ENCODE peak calls at places on chromosomes 5 and 9, in four cellular contexts. A is breast epithelium, T is cardiac muscle cell, Y is left ventricle myocardium inferior. O is an unnamed sample. For H3K36me3, the result is how much of the 10 kb centered on the place peaks cover.

GRCh38 chr5:145072880-145073279 is 762.3 kb downstream of the PRELID2 start:
- DNase-seq in A (no peak), T (peak), Y (no peak), O (no peak)

GRCh38 chr5:122977306-122977705 is 59.2 kb downstream of the PPIC start:
- DNase-seq in A (no peak), T (no peak), Y (no peak), O (no peak)

GRCh38 chr9:74838351-74838750 is 49.4 kb downstream of the TRPM6 start:
- DNase-seq in A (no peak), T (no peak), Y (no peak), O (no peak)

GRCh38 chr5:146754621-146755020 is 123.9 kb downstream of the PPP2R2B start:
- DNase-seq in A (no peak), T (no peak), Y (no peak), O (no peak)

GRCh38 chr5:56862909-56863308 is 46.5 kb upstream of the SETD9 start:
- DNase-seq in A (no peak), T (no peak), Y (no peak), O (no peak)

GRCh38 chr5:41747291-41747690 is 122.9 kb downstream of the OXCT1 start:
- DNase-seq in A (no peak), T (peak), Y (no peak), O (no peak)

GRCh38 chr5:173618927-173619519 is 2.6 kb upstream of the BOD1 start:
- DNase-seq in A (no peak), T (peak), Y (no peak), O (no peak)

GRCh38 chr9:85425153-85425611 is 316.6 kb downstream of the AGTPBP1 start:
- DNase-seq in A (no peak), T (peak), Y (peak), O (peak)

GRCh38 chr9:3525088-3525835 is 539 bp downstream of the RFX3 start:
- DNase-seq in A (no peak), T (peak), Y (peak), O (peak)

GRCh38 chr5:164649266-164649665 is 1143.8 kb downstream of the MAT2B start:
- DNase-seq in A (no peak), T (no peak), Y (no peak), O (no peak)

GRCh38 chr5:140131967-140132409 is 6.3 kb downstream of the IGIP start:
- DNase-seq in A (no peak), T (no peak), Y (no peak), O (peak)

GRCh38 chr9:92426501-92426900 is 2.2 kb upstream of the OMD start:
- DNase-seq in A (no peak), T (no peak), Y (no peak), O (no peak)

GRCh38 chr5:134125195-134126015 is 10.9 kb downstream of the TCF7 start:
- DNase-seq in A (no peak), T (no peak), Y (peak), O (no peak)

GRCh38 chr9:93177676-93178075 is 6.3 kb upstream of the WNK2 start:
- DNase-seq in A (no peak), T (no peak), Y (no peak), O (no peak)

GRCh38 chr5:98569288-98569687 is 204.2 kb upstream of the RGMB start:
- DNase-seq in A (no peak), T (no peak), Y (no peak), O (no peak)

GRCh38 chr9:113669523-113670115 is 206.1 kb downstream of the RGS3 start:
- DNase-seq in A (no peak), T (no peak), Y (no peak), O (no peak)

GRCh38 chr9:826500-827280 is 14.8 kb upstream of the DMRT1 start:
- DNase-seq in A (no peak), T (no peak), Y (no peak), O (no peak)
- TF ChIP-seq CTCF in A (no peak), T (no peak), Y (no peak), O (no peak)

GRCh38 chr5:14296533-14297331 is 153.6 kb downstream of the TRIO start:
- DNase-seq in A (no peak), T (no peak), Y (no peak), O (no peak)
- H3K36me3 ChIP-seq in A (under half), T (under half), Y (under half), O (half or more)

DNA sequence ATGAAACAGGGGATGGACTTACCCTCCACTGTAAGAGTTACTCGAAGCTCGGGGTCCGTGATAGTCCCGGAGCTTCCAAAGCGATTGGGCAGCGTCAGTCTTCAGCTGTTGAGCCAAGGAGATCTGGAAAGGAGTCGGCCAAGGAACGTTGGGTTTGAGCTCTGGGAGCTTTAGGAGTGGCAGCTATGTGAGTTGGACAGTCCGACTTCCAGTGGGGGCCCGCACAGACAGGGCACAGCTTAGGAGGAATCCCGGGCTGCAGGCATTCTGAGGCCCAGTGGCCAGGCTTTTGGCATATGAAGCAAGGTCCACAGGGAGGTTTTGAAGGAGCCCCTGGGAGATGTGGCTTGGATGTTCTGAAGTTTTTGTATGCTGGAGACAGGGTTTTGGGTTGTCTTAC is 72.7 kb downstream of the PHAX start:
- DNase-seq in A (no peak), T (no peak), Y (no peak), O (no peak)
- H3K4me3 ChIP-seq in A (no peak), T (no peak), Y (no peak), O (no peak)

DNA sequence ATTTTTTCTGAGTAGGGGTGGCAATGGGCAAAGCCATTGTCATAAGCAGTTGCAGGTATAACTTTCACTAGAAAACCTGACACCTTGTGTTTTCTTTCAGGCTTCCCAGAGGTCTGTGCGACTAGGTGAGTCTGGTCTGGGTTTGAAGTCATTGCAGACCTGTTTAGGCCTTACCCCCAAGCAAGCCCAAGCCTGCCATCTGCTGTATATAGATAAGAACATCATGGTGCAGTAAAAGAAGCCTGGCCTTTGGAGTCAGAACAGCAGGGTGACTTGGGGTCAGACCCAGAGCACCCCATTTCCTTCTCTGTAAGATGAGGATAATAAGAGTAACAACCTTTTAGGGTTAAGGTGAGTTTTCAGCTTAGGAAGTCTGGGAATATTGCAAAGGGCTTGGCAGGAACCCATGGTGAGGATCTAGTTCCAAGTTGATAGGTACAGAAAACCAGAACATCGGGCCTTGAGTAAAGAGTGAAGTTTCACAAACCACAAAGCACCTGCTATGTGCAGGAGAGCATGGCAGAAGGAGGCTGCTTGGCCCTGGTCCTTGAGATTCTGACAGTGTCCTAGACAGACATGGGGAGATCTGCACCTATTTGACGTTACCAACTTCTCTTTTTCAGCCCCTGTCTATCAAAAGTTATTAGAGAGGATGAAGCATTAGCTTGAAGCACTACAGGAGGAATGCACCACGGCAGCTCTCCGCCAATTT is 33.9 kb downstream of the TGFBI start:
- DNase-seq in A (no peak), T (peak), Y (no peak), O (no peak)
- TF ChIP-seq CTCF in A (no peak), T (peak), Y (peak), O (peak)

GRCh38 chr5:93591323-93591945 is 8.4 kb downstream of the NR2F1 start:
- DNase-seq in A (no peak), T (no peak), Y (no peak), O (no peak)
- H3K36me3 ChIP-seq in A (under half), T (under half), Y (under half), O (under half)

GRCh38 chr9:116155700-116156045 is 2.1 kb downstream of the PAPPA start:
- DNase-seq in A (no peak), T (no peak), Y (no peak), O (no peak)
- H3K4me3 ChIP-seq in A (peak), T (peak), Y (peak), O (peak)

GRCh38 chr5:154797762-154798161 is 42.6 kb downstream of the LARP1 start:
- DNase-seq in A (no peak), T (no peak), Y (no peak), O (no peak)

GRCh38 chr5:154800582-154800981 is 45.4 kb downstream of the LARP1 start:
- DNase-seq in A (no peak), T (peak), Y (no peak), O (no peak)

GRCh38 chr5:154801083-154801482 is 45.9 kb downstream of the LARP1 start:
- DNase-seq in A (no peak), T (no peak), Y (no peak), O (no peak)

GRCh38 chr5:154806176-154806575 is 44.2 kb downstream of the FAXDC2 start:
- DNase-seq in A (no peak), T (no peak), Y (no peak), O (no peak)

GRCh38 chr5:154802050-154802449 is 46.9 kb downstream of the LARP1 start:
- DNase-seq in A (no peak), T (no peak), Y (no peak), O (no peak)
- TF ChIP-seq CTCF in A (no peak), T (no peak), Y (no peak), O (no peak)